ENCODE peak calls at places on chromosomes 2 and 18, in six cellular contexts. One of them, this sample, is unnamed.

GRCh38 chr2:98507461-98507860 is 62.8 kb downstream of the INPP4A start:
- DNase-seq in GM12865: no peak
- DNase-seq in ascending aorta: no peak
- DNase-seq in sigmoid colon: no peak
- DNase-seq in A549: no peak
- DNase-seq in fibroblast of the aortic adventitia: no peak
- DNase-seq in this sample: no peak

GRCh38 chr2:37832590-37833197 is 92.4 kb upstream of the RMDN2 start:
- DNase-seq in GM12865: peak
- DNase-seq in ascending aorta: peak
- DNase-seq in sigmoid colon: peak
- DNase-seq in A549: peak
- DNase-seq in fibroblast of the aortic adventitia: peak
- DNase-seq in this sample: peak

GRCh38 chr18:76619342-76620315 is 124.6 kb upstream of the ZNF516 start:
- DNase-seq in GM12865: no peak
- DNase-seq in ascending aorta: peak
- DNase-seq in sigmoid colon: peak
- DNase-seq in A549: no peak
- DNase-seq in fibroblast of the aortic adventitia: peak
- DNase-seq in this sample: peak

GRCh38 chr2:84938194-84938879 is 32.6 kb upstream of the KCMF1 start:
- DNase-seq in GM12865: peak
- DNase-seq in ascending aorta: no peak
- DNase-seq in sigmoid colon: no peak
- DNase-seq in A549: peak
- DNase-seq in fibroblast of the aortic adventitia: no peak
- DNase-seq in this sample: no peak

GRCh38 chr2:143034292-143035074 is 94.7 kb upstream of the ARHGAP15 start:
- DNase-seq in GM12865: peak
- DNase-seq in ascending aorta: peak
- DNase-seq in sigmoid colon: no peak
- DNase-seq in A549: peak
- DNase-seq in fibroblast of the aortic adventitia: peak
- DNase-seq in this sample: peak

GRCh38 chr2:32864337-32864736 is 82.4 kb upstream of the LTBP1 start:
- DNase-seq in GM12865: no peak
- DNase-seq in ascending aorta: no peak
- DNase-seq in sigmoid colon: no peak
- DNase-seq in A549: peak
- DNase-seq in fibroblast of the aortic adventitia: peak
- DNase-seq in this sample: no peak

GRCh38 chr2:219731173-219731572 is 103.7 kb downstream of the SLC4A3 start:
- DNase-seq in GM12865: no peak
- DNase-seq in ascending aorta: no peak
- DNase-seq in sigmoid colon: no peak
- DNase-seq in A549: no peak
- DNase-seq in fibroblast of the aortic adventitia: no peak
- DNase-seq in this sample: no peak

GRCh38 chr2:66173635-66174034 is 261.3 kb upstream of the MEIS1 start:
- DNase-seq in GM12865: no peak
- DNase-seq in ascending aorta: no peak
- DNase-seq in sigmoid colon: no peak
- DNase-seq in A549: no peak
- DNase-seq in fibroblast of the aortic adventitia: no peak
- DNase-seq in this sample: no peak

GRCh38 chr2:30232027-30232800 is 880 bp downstream of the LBH start:
- DNase-seq in GM12865: peak
- DNase-seq in ascending aorta: peak
- DNase-seq in sigmoid colon: peak
- DNase-seq in A549: peak
- DNase-seq in fibroblast of the aortic adventitia: peak
- DNase-seq in this sample: peak

GRCh38 chr2:24404582-24404981 is 44.2 kb upstream of the ITSN2 start:
- DNase-seq in GM12865: no peak
- DNase-seq in ascending aorta: no peak
- DNase-seq in sigmoid colon: peak
- DNase-seq in A549: no peak
- DNase-seq in fibroblast of the aortic adventitia: peak
- DNase-seq in this sample: peak
- H3K4me3 ChIP-seq in GM12865: no peak
- H3K4me3 ChIP-seq in ascending aorta: no peak
- H3K4me3 ChIP-seq in sigmoid colon: no peak
- H3K4me3 ChIP-seq in A549: no peak
- H3K4me3 ChIP-seq in fibroblast of the aortic adventitia: no peak
- H3K4me3 ChIP-seq in this sample: no peak

DNA sequence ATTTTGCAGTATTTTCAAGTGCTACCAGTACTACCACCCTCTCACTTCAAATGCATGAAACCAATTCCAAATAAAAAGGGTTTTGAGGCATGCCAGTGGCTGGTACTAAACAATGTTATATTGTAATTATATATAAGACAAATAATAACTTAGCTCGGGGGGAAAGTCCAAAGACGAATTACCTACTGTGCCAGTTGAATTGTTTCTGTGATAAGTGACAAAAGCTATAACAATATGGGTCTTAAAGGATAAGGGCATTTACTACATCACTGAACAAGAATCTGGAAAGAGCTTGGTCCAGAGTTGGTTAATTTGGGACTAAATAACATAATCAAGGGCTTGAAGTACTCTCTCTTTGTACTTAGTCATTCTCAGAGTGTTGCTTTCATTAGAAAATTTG is 404.7 kb upstream of the CHAC2 start:
- DNase-seq in GM12865: no peak
- DNase-seq in ascending aorta: no peak
- DNase-seq in sigmoid colon: no peak
- DNase-seq in A549: no peak
- DNase-seq in fibroblast of the aortic adventitia: no peak
- DNase-seq in this sample: no peak
- H3K4me3 ChIP-seq in GM12865: no peak
- H3K4me3 ChIP-seq in ascending aorta: no peak
- H3K4me3 ChIP-seq in sigmoid colon: no peak
- H3K4me3 ChIP-seq in A549: no peak
- H3K4me3 ChIP-seq in fibroblast of the aortic adventitia: no peak
- H3K4me3 ChIP-seq in this sample: no peak

DNA sequence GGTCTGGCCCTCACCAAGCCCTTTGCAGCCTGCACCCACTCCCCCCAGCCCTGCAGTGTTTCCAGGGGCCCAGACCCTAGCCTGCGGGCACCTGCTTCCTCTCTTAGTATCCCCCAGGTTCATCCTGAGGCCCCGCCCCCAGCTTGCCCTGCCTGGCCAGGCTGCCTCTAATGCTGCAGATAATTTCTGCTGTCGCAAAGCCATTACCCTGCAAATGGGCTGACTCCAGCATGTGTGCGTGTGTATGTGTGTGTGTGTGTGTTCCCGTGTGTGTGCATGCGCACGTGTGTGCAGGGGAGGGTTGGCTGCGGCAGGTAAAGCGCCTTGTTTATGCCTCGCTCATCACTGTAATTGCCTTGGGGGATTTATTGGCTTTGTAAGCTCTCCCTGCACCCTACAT is 7.6 kb upstream of the PRSS56 start:
- DNase-seq in GM12865: no peak
- DNase-seq in ascending aorta: no peak
- DNase-seq in sigmoid colon: no peak
- DNase-seq in A549: no peak
- DNase-seq in fibroblast of the aortic adventitia: no peak
- DNase-seq in this sample: no peak
- H3K4me3 ChIP-seq in GM12865: no peak
- H3K4me3 ChIP-seq in ascending aorta: no peak
- H3K4me3 ChIP-seq in sigmoid colon: no peak
- H3K4me3 ChIP-seq in A549: no peak
- H3K4me3 ChIP-seq in fibroblast of the aortic adventitia: no peak
- H3K4me3 ChIP-seq in this sample: no peak

DNA sequence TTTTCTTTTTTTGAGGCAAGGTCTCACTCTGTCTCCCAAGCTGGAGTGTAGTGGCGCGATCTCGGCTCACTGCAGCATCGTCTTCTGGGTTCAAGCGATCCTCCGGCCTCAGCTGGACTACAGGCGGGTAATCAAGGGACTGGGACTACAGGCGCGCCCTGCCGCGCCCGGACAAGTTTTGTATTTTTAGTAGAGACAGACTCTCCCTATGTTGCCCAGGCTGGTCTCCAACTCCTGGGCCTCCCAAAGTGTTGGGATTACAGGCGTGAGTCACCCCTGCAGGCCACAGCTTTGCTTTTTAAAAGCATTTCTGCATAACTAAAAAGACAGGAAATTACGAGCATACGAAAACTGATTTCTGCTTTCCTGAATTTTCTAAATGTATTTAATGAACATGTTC is 891 bp upstream of the OSBPL1A start:
- DNase-seq in GM12865: no peak
- DNase-seq in ascending aorta: no peak
- DNase-seq in sigmoid colon: no peak
- DNase-seq in A549: no peak
- DNase-seq in fibroblast of the aortic adventitia: peak
- DNase-seq in this sample: peak
- H3K4me3 ChIP-seq in GM12865: no peak
- H3K4me3 ChIP-seq in ascending aorta: no peak
- H3K4me3 ChIP-seq in sigmoid colon: no peak
- H3K4me3 ChIP-seq in A549: peak
- H3K4me3 ChIP-seq in fibroblast of the aortic adventitia: no peak
- H3K4me3 ChIP-seq in this sample: peak

DNA sequence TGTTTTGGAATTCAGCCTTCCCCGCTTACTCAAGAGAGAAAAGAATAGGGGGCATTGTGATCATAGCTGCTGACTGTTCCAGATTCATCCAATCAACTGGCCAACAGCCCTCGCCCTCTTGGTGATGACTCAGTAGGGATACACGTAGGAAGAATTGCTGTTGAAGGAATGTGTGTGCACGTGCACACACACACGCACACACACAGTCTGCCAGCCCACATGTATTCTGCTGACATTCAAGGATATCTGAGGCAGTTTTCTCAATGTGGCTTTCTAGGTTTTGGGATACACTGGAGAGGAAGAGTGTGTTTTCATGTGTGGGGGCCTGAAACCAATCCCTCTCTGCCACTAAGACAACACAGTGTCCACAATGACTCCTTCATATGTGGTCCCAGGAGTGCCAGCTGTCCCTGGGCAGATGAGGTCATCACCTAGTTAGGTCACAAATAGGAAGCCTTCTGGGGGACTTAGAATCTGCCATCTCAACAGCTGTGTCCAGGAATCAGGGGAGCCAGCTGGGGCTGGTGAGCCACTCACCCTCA is 352.6 kb downstream of the SS18 start:
- DNase-seq in GM12865: no peak
- DNase-seq in ascending aorta: no peak
- DNase-seq in sigmoid colon: no peak
- DNase-seq in A549: no peak
- DNase-seq in fibroblast of the aortic adventitia: peak
- DNase-seq in this sample: no peak
- H3K4me3 ChIP-seq in GM12865: no peak
- H3K4me3 ChIP-seq in ascending aorta: no peak
- H3K4me3 ChIP-seq in sigmoid colon: no peak
- H3K4me3 ChIP-seq in A549: no peak
- H3K4me3 ChIP-seq in fibroblast of the aortic adventitia: no peak
- H3K4me3 ChIP-seq in this sample: no peak